ENCODE peak calls at places on chromosomes 12 and 14, in four cellular contexts. One of them, this sample, is unnamed.

GRCh38 chr14:60248697-60249314 is at the start of gene PPM1A:
- DNase-seq in GM12878: peak; percentile 73
- DNase-seq in H1: peak; percentile 93
- DNase-seq in HepG2: peak; percentile 84
- DNase-seq in this sample: peak; percentile 96

GRCh38 chr12:127363392-127363791 is 903.6 kb upstream of the TMEM132C start:
- DNase-seq in GM12878: no peak
- DNase-seq in H1: peak; percentile 60
- DNase-seq in HepG2: no peak
- DNase-seq in this sample: no peak

GRCh38 chr14:100733152-100733850 is 6.6 kb downstream of the DLK1 start:
- DNase-seq in GM12878: no peak
- DNase-seq in H1: no peak
- DNase-seq in HepG2: no peak
- DNase-seq in this sample: peak; percentile 24

GRCh38 chr12:522692-523378 is 63.1 kb downstream of the B4GALNT3 start:
- DNase-seq in GM12878: no peak
- DNase-seq in H1: no peak
- DNase-seq in HepG2: no peak
- DNase-seq in this sample: peak; percentile 30

GRCh38 chr12:130335517-130336392 is 1.9 kb upstream of the PIWIL1 start:
- DNase-seq in GM12878: peak; percentile 3
- DNase-seq in H1: peak; percentile 55
- DNase-seq in HepG2: peak; percentile 52
- DNase-seq in this sample: peak; percentile 70

GRCh38 chr14:67820428-67820881 is 876 bp downstream of the RAD51B start:
- DNase-seq in GM12878: no peak
- DNase-seq in H1: no peak
- DNase-seq in HepG2: peak; percentile 12
- DNase-seq in this sample: peak; percentile 18

GRCh38 chr12:6534914-6535696 is 788 bp downstream of the GAPDH start:
- DNase-seq in GM12878: no peak
- DNase-seq in H1: peak; percentile 79
- DNase-seq in HepG2: peak; percentile 22
- DNase-seq in this sample: peak; percentile 81

GRCh38 chr12:121170581-121171260 is 38.0 kb downstream of the P2RX7 start:
- DNase-seq in GM12878: no peak
- DNase-seq in H1: no peak
- DNase-seq in HepG2: no peak
- DNase-seq in this sample: no peak

GRCh38 chr12:127054531-127054930 is 1212.4 kb upstream of the TMEM132C start:
- DNase-seq in GM12878: no peak
- DNase-seq in H1: no peak
- DNase-seq in HepG2: no peak
- DNase-seq in this sample: no peak

GRCh38 chr14:31592619-31593018 is 31.4 kb downstream of the NUBPL start:
- DNase-seq in GM12878: no peak
- DNase-seq in H1: no peak
- DNase-seq in HepG2: no peak
- DNase-seq in this sample: no peak

GRCh38 chr12:89417246-89417977 is 65.1 kb upstream of the DUSP6 start:
- DNase-seq in GM12878: no peak
- DNase-seq in H1: no peak
- DNase-seq in HepG2: no peak
- DNase-seq in this sample: no peak

GRCh38 chr14:96267916-96268315 is 11.9 kb downstream of the BDKRB1 start:
- DNase-seq in GM12878: no peak
- DNase-seq in H1: no peak
- DNase-seq in HepG2: no peak
- DNase-seq in this sample: peak; percentile 54

GRCh38 chr14:102523200-102524025 is 13.8 kb upstream of the ANKRD9 start:
- DNase-seq in GM12878: no peak
- DNase-seq in H1: no peak
- DNase-seq in HepG2: no peak
- DNase-seq in this sample: no peak

GRCh38 chr14:56339855-56340701 is 221.9 kb downstream of the PELI2 start:
- DNase-seq in GM12878: no peak
- DNase-seq in H1: peak; percentile 56
- DNase-seq in HepG2: peak; percentile 41
- DNase-seq in this sample: peak; percentile 39

GRCh38 chr12:114757926-114758325 is 74.0 kb upstream of the TBX3 start:
- DNase-seq in GM12878: no peak
- DNase-seq in H1: no peak
- DNase-seq in HepG2: no peak
- DNase-seq in this sample: no peak

GRCh38 chr12:95205685-95206084 is 11.6 kb downstream of the FGD6 start:
- DNase-seq in GM12878: no peak
- DNase-seq in H1: no peak
- DNase-seq in HepG2: no peak
- DNase-seq in this sample: no peak

GRCh38 chr12:101855364-101855884 is 22.0 kb upstream of the DRAM1 start:
- DNase-seq in GM12878: no peak
- DNase-seq in H1: no peak
- DNase-seq in HepG2: peak; percentile 25
- DNase-seq in this sample: no peak

GRCh38 chr12:54390176-54390667 is 5.7 kb upstream of the ZNF385A start:
- DNase-seq in GM12878: no peak
- DNase-seq in H1: peak; percentile 69
- DNase-seq in HepG2: no peak
- DNase-seq in this sample: no peak

GRCh38 chr12:121255433-121255832 is 41.1 kb downstream of the CAMKK2 start:
- DNase-seq in GM12878: no peak
- DNase-seq in H1: no peak
- DNase-seq in HepG2: no peak
- DNase-seq in this sample: no peak

GRCh38 chr12:71475280-71475679 is 35.7 kb downstream of the LGR5 start:
- DNase-seq in GM12878: no peak
- DNase-seq in H1: no peak
- DNase-seq in HepG2: no peak
- DNase-seq in this sample: no peak

GRCh38 chr12:46046436-46046835 is 56.1 kb upstream of the SCAF11 start:
- DNase-seq in GM12878: no peak
- DNase-seq in H1: no peak
- DNase-seq in HepG2: no peak
- DNase-seq in this sample: no peak

GRCh38 chr12:30269491-30269890 is 426.2 kb downstream of the IPO8 start:
- DNase-seq in GM12878: no peak
- DNase-seq in H1: no peak
- DNase-seq in HepG2: no peak
- DNase-seq in this sample: no peak

GRCh38 chr12:27425306-27425705 is 21.2 kb upstream of the SMCO2 start:
- DNase-seq in GM12878: no peak
- DNase-seq in H1: no peak
- DNase-seq in HepG2: no peak
- DNase-seq in this sample: no peak

GRCh38 chr12:48286665-48287064 is 64.1 kb downstream of the ZNF641 start:
- DNase-seq in GM12878: no peak
- DNase-seq in H1: no peak
- DNase-seq in HepG2: peak; percentile 10
- DNase-seq in this sample: no peak

GRCh38 chr12:126038434-126038833 is 973.2 kb downstream of the AACS start:
- DNase-seq in GM12878: no peak
- DNase-seq in H1: no peak
- DNase-seq in HepG2: no peak
- DNase-seq in this sample: no peak

GRCh38 chr12:8914716-8915526 is 612 bp downstream of the PHC1 start:
- DNase-seq in GM12878: no peak
- DNase-seq in H1: peak; percentile 76
- DNase-seq in HepG2: peak; percentile 24
- DNase-seq in this sample: peak; percentile 83

GRCh38 chr14:97274626-97275025 is 477.4 kb downstream of the VRK1 start:
- DNase-seq in GM12878: no peak
- DNase-seq in H1: no peak
- DNase-seq in HepG2: no peak
- DNase-seq in this sample: no peak

GRCh38 chr14:72332871-72333270 is 400.6 kb downstream of the RGS6 start:
- DNase-seq in GM12878: no peak
- DNase-seq in H1: no peak
- DNase-seq in HepG2: no peak
- DNase-seq in this sample: no peak

GRCh38 chr12:80598004-80598606 is 109.3 kb upstream of the MYF6 start:
- DNase-seq in GM12878: no peak
- DNase-seq in H1: no peak
- DNase-seq in HepG2: peak; percentile 20
- DNase-seq in this sample: no peak

GRCh38 chr12:47112679-47113078 is 32.9 kb upstream of the AMIGO2 start:
- DNase-seq in GM12878: no peak
- DNase-seq in H1: no peak
- DNase-seq in HepG2: no peak
- DNase-seq in this sample: no peak

GRCh38 chr12:116515674-116516073 is 43.5 kb upstream of the MAP1LC3B2 start:
- DNase-seq in GM12878: no peak
- DNase-seq in H1: no peak
- DNase-seq in HepG2: no peak
- DNase-seq in this sample: no peak

GRCh38 chr12:48943221-48943620 is 14.1 kb downstream of the ARF3 start:
- DNase-seq in GM12878: no peak
- DNase-seq in H1: no peak
- DNase-seq in HepG2: no peak
- DNase-seq in this sample: no peak

GRCh38 chr14:100440758-100441203 is 117.6 kb downstream of the SLC25A47 start:
- DNase-seq in GM12878: no peak
- DNase-seq in H1: no peak
- DNase-seq in HepG2: no peak
- DNase-seq in this sample: peak; percentile 76

DNA sequence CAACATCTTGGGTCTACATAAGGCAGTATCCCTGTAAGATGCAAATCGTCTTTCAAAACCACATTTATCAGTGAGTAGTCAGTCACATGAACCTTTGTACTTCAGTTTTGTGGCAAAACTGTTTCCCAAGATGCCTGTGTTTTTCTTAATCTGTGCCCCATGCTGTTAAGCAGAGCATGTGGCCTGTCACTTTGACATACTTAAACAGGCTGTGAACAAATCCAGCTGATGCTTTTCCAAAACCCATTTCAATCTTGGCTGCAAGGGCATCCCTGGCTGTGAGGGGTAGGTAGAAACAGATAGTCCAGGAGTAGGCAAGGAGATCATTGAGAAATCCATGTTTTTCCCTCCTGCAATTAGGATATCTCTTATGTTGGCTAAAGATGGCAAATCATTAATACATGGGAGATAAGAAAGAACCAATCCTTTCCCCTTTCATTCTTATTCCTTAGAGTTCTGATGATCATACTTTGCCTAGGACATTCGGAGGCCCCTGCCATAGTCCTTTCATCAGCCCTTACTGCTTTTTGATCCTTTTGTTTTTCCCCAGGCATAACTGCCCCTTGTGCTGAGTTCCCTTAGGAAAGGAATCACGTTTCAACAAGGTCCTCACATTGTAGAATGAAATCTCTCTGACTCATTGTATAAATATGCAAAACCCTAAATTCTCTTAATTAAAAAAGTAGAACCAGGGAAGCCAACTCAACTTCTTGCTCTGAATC is 121.1 kb upstream of the EEA1 start:
- DNase-seq in GM12878: no peak
- DNase-seq in H1: no peak
- DNase-seq in HepG2: no peak
- DNase-seq in this sample: no peak
- TF ChIP-seq TCF12 in GM12878: no peak
- TF ChIP-seq TCF12 in H1: no peak
- TF ChIP-seq TCF12 in HepG2: no peak
- TF ChIP-seq TCF12 in this sample: no peak

DNA sequence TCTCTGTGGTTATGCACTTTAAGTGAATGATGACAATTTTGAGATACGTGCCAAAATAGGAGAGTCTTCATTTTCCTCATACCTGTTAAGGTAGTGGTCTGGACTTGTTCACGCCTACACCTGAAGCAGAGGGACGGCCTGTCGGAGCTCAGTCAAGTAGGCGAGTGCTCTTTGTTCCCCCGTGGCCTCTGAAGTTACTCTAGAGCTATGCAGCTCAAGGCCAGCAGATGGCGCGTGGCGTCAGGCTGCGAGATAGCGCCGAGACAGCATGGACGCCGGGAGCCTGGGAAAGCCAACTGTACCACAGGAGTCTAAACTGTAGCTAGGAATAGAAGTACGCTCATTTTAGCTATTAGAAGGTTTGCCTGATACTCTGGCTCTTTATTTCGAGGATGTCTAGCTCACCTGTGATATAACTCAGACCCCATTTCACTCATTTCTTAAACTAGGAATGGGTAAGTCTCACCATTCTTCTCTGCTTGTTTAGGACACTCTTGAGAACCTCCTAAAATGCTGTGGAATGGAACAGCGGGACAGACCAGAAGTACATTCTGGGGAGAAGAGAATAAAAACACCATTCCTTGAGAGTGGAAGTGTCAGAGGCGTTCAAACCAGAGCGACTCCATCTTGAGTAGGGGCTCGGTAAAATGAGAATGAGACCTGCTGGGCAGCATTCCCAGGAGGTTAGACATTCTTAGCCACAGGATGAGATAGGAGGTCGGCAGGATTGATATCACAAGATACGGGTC is 267.4 kb upstream of the HMGA2 start:
- DNase-seq in GM12878: peak; percentile 9
- DNase-seq in H1: peak; percentile 90
- DNase-seq in HepG2: peak; percentile 53
- DNase-seq in this sample: peak; percentile 68
- TF ChIP-seq TCF12 in GM12878: no peak
- TF ChIP-seq TCF12 in H1: no peak
- TF ChIP-seq TCF12 in HepG2: no peak
- TF ChIP-seq TCF12 in this sample: no peak

GRCh38 chr12:113664224-113664681 is 192.6 kb upstream of the LHX5 start:
- DNase-seq in GM12878: no peak
- DNase-seq in H1: no peak
- DNase-seq in HepG2: no peak
- DNase-seq in this sample: no peak
- TF ChIP-seq TCF12 in GM12878: no peak
- TF ChIP-seq TCF12 in H1: no peak
- TF ChIP-seq TCF12 in HepG2: no peak
- TF ChIP-seq TCF12 in this sample: no peak

GRCh38 chr14:75202671-75203070 is 26.3 kb upstream of the TMED10 start:
- DNase-seq in GM12878: no peak
- DNase-seq in H1: no peak
- DNase-seq in HepG2: no peak
- DNase-seq in this sample: no peak

GRCh38 chr14:75197338-75197737 is 20.9 kb upstream of the TMED10 start:
- DNase-seq in GM12878: no peak
- DNase-seq in H1: no peak
- DNase-seq in HepG2: no peak
- DNase-seq in this sample: no peak

GRCh38 chr14:75198291-75198933 is 22.0 kb upstream of the TMED10 start:
- DNase-seq in GM12878: no peak
- DNase-seq in H1: no peak
- DNase-seq in HepG2: peak; percentile 16
- DNase-seq in this sample: peak; percentile 42

GRCh38 chr14:75201087-75201486 is 24.7 kb upstream of the TMED10 start:
- DNase-seq in GM12878: no peak
- DNase-seq in H1: no peak
- DNase-seq in HepG2: no peak
- DNase-seq in this sample: peak; percentile 34

DNA sequence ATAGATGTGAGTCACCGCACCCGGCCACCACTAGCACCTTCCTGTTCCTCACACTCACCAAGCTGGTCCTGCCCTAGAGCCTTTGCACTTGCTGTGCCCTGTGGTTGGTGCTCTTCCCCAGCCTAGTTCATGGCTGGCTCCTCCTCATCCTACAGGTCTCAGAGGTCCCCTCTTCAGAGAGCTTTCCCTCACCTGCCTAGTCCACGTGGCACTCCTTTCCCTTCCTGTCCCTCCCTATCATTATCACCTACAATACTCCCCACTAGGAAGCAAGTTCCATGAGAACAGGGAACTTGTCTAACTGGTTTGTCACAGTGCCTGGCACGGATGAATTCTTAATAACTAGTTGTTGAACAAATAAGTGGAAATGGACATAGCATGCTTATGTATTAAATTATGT is 24.0 kb upstream of the TMED10 start:
- DNase-seq in GM12878: no peak
- DNase-seq in H1: no peak
- DNase-seq in HepG2: no peak
- DNase-seq in this sample: no peak
- TF ChIP-seq TCF12 in GM12878: no peak
- TF ChIP-seq TCF12 in H1: no peak
- TF ChIP-seq TCF12 in HepG2: no peak
- TF ChIP-seq TCF12 in this sample: no peak